ENCODE peak calls at places on chromosome 5, in six cellular contexts. V, L, Y, M, S and K are unnamed samples.

GRCh38 chr5:148512498-148512897 is 128.7 kb downstream of the FBXO38 start:
- DNase-seq in V (no peak), L (no peak), Y (no peak), M (no peak), S (no peak), K (no peak)

GRCh38 chr5:169344629-169345028 is 43.7 kb upstream of the SLIT3 start:
- DNase-seq in V (no peak), L (no peak), Y (no peak), M (no peak), S (no peak), K (no peak)

GRCh38 chr5:90613918-90614504 is 55.4 kb downstream of the ADGRV1 start:
- DNase-seq in V (no peak), L (no peak), Y (no peak), M (no peak), S (no peak), K (no peak)

GRCh38 chr5:154166901-154167791 is 23.4 kb upstream of the GALNT10 start:
- DNase-seq in V (no peak), L (no peak), Y (no peak), M (peak), S (peak), K (no peak)

GRCh38 chr5:53882637-53883036 is 322.2 kb downstream of the NDUFS4 start:
- DNase-seq in V (no peak), L (no peak), Y (no peak), M (no peak), S (no peak), K (no peak)

GRCh38 chr5:151267481-151268275 is 14.7 kb downstream of the GM2A start:
- DNase-seq in V (no peak), L (no peak), Y (no peak), M (peak), S (no peak), K (no peak)

GRCh38 chr5:103271570-103272289 is 13.2 kb downstream of the MACIR start:
- DNase-seq in V (no peak), L (no peak), Y (no peak), M (peak), S (no peak), K (no peak)

GRCh38 chr5:138622051-138622450 is 46.9 kb upstream of the HSPA9 start:
- DNase-seq in V (no peak), L (no peak), Y (no peak), M (no peak), S (no peak), K (no peak)

GRCh38 chr5:72451771-72452505 is 55.3 kb downstream of the ZNF366 start:
- DNase-seq in V (no peak), L (no peak), Y (peak), M (peak), S (no peak), K (no peak)

GRCh38 chr5:121783700-121784099 is 68.0 kb upstream of the FTMT start:
- DNase-seq in V (no peak), L (no peak), Y (no peak), M (no peak), S (no peak), K (no peak)

GRCh38 chr5:95057610-95058009 is 227.3 kb downstream of the MCTP1 start:
- DNase-seq in V (no peak), L (no peak), Y (no peak), M (no peak), S (no peak), K (no peak)

GRCh38 chr5:145825751-145826180 is 9.4 kb downstream of the PRELID2 start:
- DNase-seq in V (no peak), L (peak), Y (peak), M (peak), S (peak), K (peak)

GRCh38 chr5:135559342-135559741 is 19.4 kb downstream of the CXCL14 start:
- DNase-seq in V (no peak), L (no peak), Y (no peak), M (no peak), S (no peak), K (peak)

GRCh38 chr5:58462154-58462553 is 2.3 kb upstream of the PLK2 start:
- DNase-seq in V (no peak), L (peak), Y (peak), M (no peak), S (no peak), K (peak)

GRCh38 chr5:176532795-176533194 is 4.4 kb downstream of the RNF44 start:
- DNase-seq in V (no peak), L (no peak), Y (no peak), M (no peak), S (no peak), K (no peak)

GRCh38 chr5:173547579-173547978 is 68.9 kb downstream of the BOD1 start:
- DNase-seq in V (no peak), L (no peak), Y (no peak), M (peak), S (no peak), K (no peak)